ENCODE peak calls at places on chromosomes 6 and 20, in four cellular contexts. R is K562, Z is H1, P is HepG2. E is an unnamed sample.
A peak's percentile ranks its signal among the peaks of the same experiment; 100 is the strongest.

GRCh38 chr20:56779452-56780143 is 150.5 kb downstream of the TFAP2C start:
- DNase-seq in R (no peak), Z (no peak), P (no peak), E (no peak)

GRCh38 chr6:168132531-168133184 is 53.6 kb upstream of the FRMD1 start:
- DNase-seq in R (peak; percentile 39), Z (peak; percentile 81), P (peak; percentile 53), E (peak; percentile 39)

GRCh38 chr6:35081426-35081851 is 59.7 kb downstream of the TCP11 start:
- DNase-seq in R (no peak), Z (no peak), P (no peak), E (no peak)

GRCh38 chr6:33014841-33015634 is 5.6 kb upstream of the HLA-DOA start:
- DNase-seq in R (peak; percentile 79), Z (no peak), P (peak; percentile 77), E (peak; percentile 75)

GRCh38 chr6:90715093-90715655 is 128.3 kb upstream of the MAP3K7 start:
- DNase-seq in R (no peak), Z (no peak), P (no peak), E (no peak)

GRCh38 chr20:7231303-7231702 is 463.8 kb downstream of the BMP2 start:
- DNase-seq in R (no peak), Z (no peak), P (no peak), E (no peak)

GRCh38 chr6:38489951-38490350 is 149.8 kb downstream of the BTBD9 start:
- DNase-seq in R (no peak), Z (no peak), P (no peak), E (no peak)

GRCh38 chr6:144559865-144560603 is 274.9 kb downstream of the UTRN start:
- DNase-seq in R (no peak), Z (no peak), P (peak; percentile 35), E (peak; percentile 1)

GRCh38 chr6:2793491-2794151 is 28.4 kb downstream of the WRNIP1 start:
- DNase-seq in R (no peak), Z (no peak), P (no peak), E (no peak)

GRCh38 chr6:112320561-112321300 is 26.4 kb upstream of the RFPL4B start:
- DNase-seq in R (no peak), Z (no peak), P (no peak), E (no peak)

GRCh38 chr6:125519367-125519766 is 217.6 kb upstream of the HDDC2 start:
- DNase-seq in R (no peak), Z (no peak), P (no peak), E (no peak)

GRCh38 chr6:127481628-127482027 is 22.4 kb upstream of the KIAA0408 start:
- DNase-seq in R (no peak), Z (no peak), P (no peak), E (no peak)

GRCh38 chr20:8020314-8021079 is 936 bp upstream of the TMX4 start:
- DNase-seq in R (no peak), Z (no peak), P (peak; percentile 23), E (no peak)

GRCh38 chr20:43191143-43191542 is 1.4 kb upstream of the PTPRT start:
- DNase-seq in R (no peak), Z (no peak), P (no peak), E (no peak)

GRCh38 chr6:170132561-170132991 is 158.3 kb downstream of the DLL1 start:
- DNase-seq in R (no peak), Z (no peak), P (no peak), E (no peak)

GRCh38 chr6:82589509-82590206 is 226.0 kb downstream of the TPBG start:
- DNase-seq in R (peak; percentile 8), Z (peak; percentile 52), P (peak; percentile 3), E (peak; percentile 26)

GRCh38 chr6:11497881-11498280 is 39.7 kb upstream of the TMEM170B start:
- DNase-seq in R (no peak), Z (no peak), P (no peak), E (no peak)

GRCh38 chr20:38337561-38338140 is 8.6 kb upstream of the LBP start:
- DNase-seq in R (peak; percentile 89), Z (peak; percentile 98), P (peak; percentile 72), E (peak; percentile 84)

GRCh38 chr20:45779011-45779915 is 12.4 kb downstream of the WFDC3 start:
- DNase-seq in R (peak; percentile 52), Z (no peak), P (no peak), E (peak; percentile 87)

GRCh38 chr6:167031082-167031709 is 32.0 kb downstream of the CEP43 start:
- DNase-seq in R (no peak), Z (no peak), P (no peak), E (no peak)

GRCh38 chr6:136647363-136647763 is 97.1 kb upstream of the MAP7 start:
- DNase-seq in R (peak; percentile 65), Z (no peak), P (no peak), E (no peak)

GRCh38 chr20:64107736-64108457 is 532 bp upstream of the NPBWR2 start:
- DNase-seq in R (peak; percentile 40), Z (peak; percentile 40), P (no peak), E (no peak)

GRCh38 chr6:53615633-53616449 is 49.7 kb downstream of the KLHL31 start:
- DNase-seq in R (peak; percentile 44), Z (no peak), P (peak; percentile 100), E (peak; percentile 98)

GRCh38 chr6:106114492-106114891 is 28.4 kb downstream of the PRDM1 start:
- DNase-seq in R (no peak), Z (no peak), P (no peak), E (no peak)

GRCh38 chr20:62791301-62792181 is 4.7 kb upstream of the MRGBP start:
- DNase-seq in R (peak; percentile 90), Z (peak; percentile 90), P (peak; percentile 94), E (peak; percentile 90)

GRCh38 chr6:79724816-79725215 is 93.7 kb downstream of the SH3BGRL2 start:
- DNase-seq in R (no peak), Z (no peak), P (no peak), E (no peak)

GRCh38 chr20:57601737-57602136 is 18.5 kb downstream of the ZBP1 start:
- DNase-seq in R (no peak), Z (no peak), P (no peak), E (no peak)

GRCh38 chr20:16571333-16571732 is 1.9 kb downstream of the KIF16B start:
- DNase-seq in R (no peak), Z (no peak), P (no peak), E (no peak)

GRCh38 chr20:58286729-58287128 is 22.8 kb upstream of the RAB22A start:
- DNase-seq in R (no peak), Z (no peak), P (no peak), E (no peak)

GRCh38 chr20:45329497-45330319 is 18.5 kb downstream of the SDC4 start:
- DNase-seq in R (no peak), Z (no peak), P (no peak), E (no peak)

GRCh38 chr6:21103626-21104224 is 489.8 kb upstream of the SOX4 start:
- DNase-seq in R (no peak), Z (no peak), P (peak; percentile 72), E (no peak)

GRCh38 chr20:50689864-50690263 is 1.5 kb downstream of the RIPOR3 start:
- DNase-seq in R (no peak), Z (no peak), P (no peak), E (no peak)

GRCh38 chr6:143234686-143235085 is 174.0 kb downstream of the AIG1 start:
- DNase-seq in R (no peak), Z (no peak), P (no peak), E (no peak)

GRCh38 chr20:32535953-32536823 is 48.9 kb downstream of the NOL4L start:
- DNase-seq in R (peak; percentile 90), Z (peak; percentile 74), P (peak; percentile 79), E (peak; percentile 41)

GRCh38 chr20:35502352-35502751 is 27.1 kb downstream of the C20orf173 start:
- DNase-seq in R (no peak), Z (no peak), P (no peak), E (no peak)
- TF ChIP-seq JUN in R (no peak), Z (no peak), P (no peak), E (no peak)

GRCh38 chr20:17807670-17808069 is 107.9 kb downstream of the BANF2 start:
- DNase-seq in R (no peak), Z (no peak), P (peak; percentile 58), E (no peak)
- TF ChIP-seq RNF2 in R (no peak), Z (no peak), P (no peak), E (no peak)

GRCh38 chr20:728022-728944 is 40.0 kb downstream of the SLC52A3 start:
- DNase-seq in R (peak; percentile 87), Z (peak; percentile 91), P (peak; percentile 51), E (peak; percentile 80)
- TF ChIP-seq JUN in R (no peak), Z (no peak), P (no peak), E (no peak)

DNA sequence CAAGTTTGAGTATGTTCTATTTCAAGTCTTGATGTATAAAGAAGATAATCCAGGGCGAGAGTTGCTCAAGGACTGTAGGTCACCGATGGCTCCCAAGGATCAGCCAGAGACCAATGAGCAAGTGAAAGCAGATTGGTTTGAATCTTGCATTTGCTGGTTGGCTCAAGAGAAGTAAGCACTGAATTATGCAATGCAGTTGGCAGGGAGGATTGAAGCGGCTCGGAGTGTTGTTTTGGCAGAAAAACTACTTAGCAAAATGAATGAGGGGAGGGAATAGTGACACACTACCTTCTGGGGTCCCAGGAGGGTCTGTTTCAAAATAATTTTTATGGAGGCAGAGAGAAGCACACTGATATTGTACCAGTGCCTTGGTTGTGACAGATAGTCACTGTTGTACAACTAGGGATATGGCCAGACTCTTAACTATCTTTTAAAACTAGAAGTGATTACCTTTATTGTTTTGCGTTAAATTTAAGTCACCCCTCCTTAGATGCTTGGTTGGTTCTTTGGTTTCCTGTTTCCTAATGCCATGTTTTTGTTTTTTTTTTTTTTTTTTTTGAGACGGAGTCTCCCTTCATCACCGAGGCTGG is 15.7 kb downstream of the SASH1 start:
- DNase-seq in R (no peak), Z (no peak), P (no peak), E (no peak)
- TF ChIP-seq RNF2 in R (no peak), Z (no peak), P (no peak), E (no peak)

DNA sequence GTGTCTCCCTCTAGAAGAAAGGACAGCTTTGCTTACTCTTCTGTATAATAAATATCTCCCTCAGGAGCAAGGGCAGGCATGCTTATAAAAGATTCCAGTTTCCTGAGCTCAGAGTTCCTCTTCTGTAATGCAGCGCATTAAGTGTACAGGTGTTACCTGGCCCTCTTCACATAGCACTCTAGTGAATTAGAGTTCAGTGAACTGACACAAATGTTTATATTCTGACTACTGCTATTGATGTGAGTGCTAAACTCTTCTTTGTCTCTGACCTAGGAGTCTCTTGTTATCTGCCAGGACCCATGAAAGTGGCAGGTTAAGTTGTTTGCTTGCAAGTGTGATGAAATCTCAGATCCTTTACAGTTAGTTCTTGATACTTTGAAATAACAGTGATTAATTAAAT is 33.5 kb downstream of the CYB5R4 start:
- DNase-seq in R (no peak), Z (no peak), P (no peak), E (no peak)
- TF ChIP-seq JUN in R (no peak), Z (no peak), P (no peak), E (no peak)

GRCh38 chr6:13708679-13709261 is 2.9 kb downstream of the RANBP9 start:
- DNase-seq in R (peak; percentile 23), Z (no peak), P (no peak), E (no peak)

GRCh38 chr6:13711726-13712484 is at the start of gene RANBP9:
- DNase-seq in R (peak; percentile 93), Z (peak; percentile 87), P (peak; percentile 84), E (peak; percentile 81)

GRCh38 chr6:13711384-13711725 is 280 bp downstream of the RANBP9 start:
- DNase-seq in R (no peak), Z (no peak), P (no peak), E (no peak)

GRCh38 chr6:13710552-13711383 is 867 bp downstream of the RANBP9 start:
- DNase-seq in R (peak; percentile 74), Z (peak; percentile 72), P (peak; percentile 67), E (no peak)

GRCh38 chr6:13709698-13710551 is 1.7 kb downstream of the RANBP9 start:
- DNase-seq in R (peak; percentile 78), Z (no peak), P (peak; percentile 54), E (no peak)
- TF ChIP-seq RNF2 in R (no peak), Z (no peak), P (no peak), E (no peak)

GRCh38 chr20:9627219-9627618 is 112.8 kb downstream of the LAMP5 start:
- DNase-seq in R (no peak), Z (no peak), P (no peak), E (no peak)
- TF ChIP-seq JUN in R (no peak), Z (no peak), P (no peak), E (no peak)